ENCODE peak calls at places on chromosomes 3 and 15, in eight cellular contexts. X is A172; S is AG08396; A is RPMI7951; U is activated CD4-positive, alpha-beta T cell treated with anti-CD3 and anti-CD28 coated beads for 48 hours; T is activated CD4-positive, alpha-beta memory T cell treated with anti-CD3 and anti-CD28 coated beads for 36 hours; R is mammary epithelial cell; D is EH. L is an unnamed sample.

GRCh38 chr3:127690823-127691452 is 18.2 kb downstream of the ABTB1 start:
- DNase-seq in X (peak; percentile 59), S (peak; percentile 64), A (peak; percentile 62), U (peak; percentile 25), T (no peak), R (peak; percentile 66), D (peak; percentile 79), L (no peak)

GRCh38 chr15:43550527-43551363 is 33.3 kb downstream of the MAP1A start:
- DNase-seq in X (no peak), S (no peak), A (no peak), U (no peak), T (no peak), R (no peak), D (peak; percentile 79), L (no peak)

GRCh38 chr3:122681294-122682015 is 816 bp downstream of the PARP14 start:
- DNase-seq in X (no peak), S (no peak), A (peak; percentile 10), U (no peak), T (no peak), R (no peak), D (peak; percentile 18), L (peak; percentile 15)

GRCh38 chr15:66923438-66923881 is 141.9 kb upstream of the SMAD3 start:
- DNase-seq in X (no peak), S (no peak), A (no peak), U (peak; percentile 63), T (peak; percentile 59), R (no peak), D (no peak), L (no peak)

GRCh38 chr15:69413822-69414701 is at the start of gene KIF23:
- DNase-seq in X (peak; percentile 89), S (peak; percentile 97), A (peak; percentile 95), U (peak; percentile 95), T (peak; percentile 95), R (peak; percentile 96), D (peak; percentile 97), L (peak; percentile 98)

GRCh38 chr15:33152502-33153109 is 41.9 kb downstream of the FMN1 start:
- DNase-seq in X (no peak), S (no peak), A (peak; percentile 77), U (no peak), T (no peak), R (peak; percentile 77), D (peak; percentile 20), L (no peak)

GRCh38 chr15:64009798-64010241 is 36.5 kb downstream of the DAPK2 start:
- DNase-seq in X (no peak), S (no peak), A (no peak), U (peak; percentile 70), T (peak; percentile 79), R (peak; percentile 88), D (peak; percentile 56), L (no peak)

GRCh38 chr3:79423417-79423816 is 344.4 kb downstream of the ROBO1 start:
- DNase-seq in X (no peak), S (no peak), A (no peak), U (no peak), T (no peak), R (no peak), D (no peak), L (no peak)

GRCh38 chr15:93658026-93658790 is 569.2 kb upstream of the RGMA start:
- DNase-seq in X (no peak), S (no peak), A (no peak), U (no peak), T (no peak), R (no peak), D (no peak), L (no peak)

GRCh38 chr3:156304406-156304805 is 184.0 kb downstream of the KCNAB1 start:
- DNase-seq in X (peak; percentile 10), S (peak; percentile 47), A (peak; percentile 82), U (no peak), T (no peak), R (peak; percentile 8), D (peak; percentile 90), L (no peak)

GRCh38 chr3:108103971-108104797 is 13.4 kb upstream of the CD47 start:
- DNase-seq in X (no peak), S (no peak), A (peak; percentile 32), U (no peak), T (no peak), R (no peak), D (peak; percentile 53), L (no peak)

GRCh38 chr15:66685638-66686150 is 16.3 kb upstream of the SMAD6 start:
- DNase-seq in X (no peak), S (no peak), A (no peak), U (no peak), T (no peak), R (no peak), D (no peak), L (no peak)

L was measured in GM13976.